ENCODE peak calls at places on chromosomes 3 and 15, in four cellular contexts. One of them, this sample, is unnamed.

GRCh38 chr3:114659109-114660081 is 365.6 kb downstream of the TIGIT start:
- DNase-seq in fibroblast of villous mesenchyme: peak
- DNase-seq in T-helper 2 cell: no peak
- DNase-seq in C1 segment of cervical spinal cord: no peak
- DNase-seq in this sample: no peak

GRCh38 chr3:12990781-12991480 is 82.3 kb downstream of the IQSEC1 start:
- DNase-seq in fibroblast of villous mesenchyme: peak
- DNase-seq in T-helper 2 cell: no peak
- DNase-seq in C1 segment of cervical spinal cord: no peak
- DNase-seq in this sample: no peak

GRCh38 chr3:181974198-181974597 is 262.5 kb downstream of the SOX2 start:
- DNase-seq in fibroblast of villous mesenchyme: no peak
- DNase-seq in T-helper 2 cell: no peak
- DNase-seq in C1 segment of cervical spinal cord: no peak
- DNase-seq in this sample: no peak

GRCh38 chr15:49372366-49372765 is 50.7 kb upstream of the FGF7 start:
- DNase-seq in fibroblast of villous mesenchyme: no peak
- DNase-seq in T-helper 2 cell: no peak
- DNase-seq in C1 segment of cervical spinal cord: no peak
- DNase-seq in this sample: no peak

GRCh38 chr15:74314897-74315438 is 52.5 kb downstream of the CYP11A1 start:
- DNase-seq in fibroblast of villous mesenchyme: no peak
- DNase-seq in T-helper 2 cell: peak
- DNase-seq in C1 segment of cervical spinal cord: no peak
- DNase-seq in this sample: no peak

GRCh38 chr3:13626396-13626795 is 77.5 kb downstream of the FBLN2 start:
- DNase-seq in fibroblast of villous mesenchyme: no peak
- DNase-seq in T-helper 2 cell: no peak
- DNase-seq in C1 segment of cervical spinal cord: no peak
- DNase-seq in this sample: no peak

GRCh38 chr3:4977889-4978258 is 1.4 kb upstream of the BHLHE40 start:
- DNase-seq in fibroblast of villous mesenchyme: no peak
- DNase-seq in T-helper 2 cell: peak
- DNase-seq in C1 segment of cervical spinal cord: no peak
- DNase-seq in this sample: no peak

GRCh38 chr15:58629625-58630024 is 119.9 kb downstream of the ADAM10 start:
- DNase-seq in fibroblast of villous mesenchyme: no peak
- DNase-seq in T-helper 2 cell: no peak
- DNase-seq in C1 segment of cervical spinal cord: no peak
- DNase-seq in this sample: no peak

GRCh38 chr15:67042490-67043181 is 22.8 kb upstream of the SMAD3 start:
- DNase-seq in fibroblast of villous mesenchyme: no peak
- DNase-seq in T-helper 2 cell: peak
- DNase-seq in C1 segment of cervical spinal cord: no peak
- DNase-seq in this sample: peak

GRCh38 chr3:59043391-59043790 is 6.4 kb downstream of the CFAP20DC start:
- DNase-seq in fibroblast of villous mesenchyme: no peak
- DNase-seq in T-helper 2 cell: no peak
- DNase-seq in C1 segment of cervical spinal cord: no peak
- DNase-seq in this sample: no peak

GRCh38 chr3:61236556-61236955 is 14.7 kb downstream of the FHIT start:
- DNase-seq in fibroblast of villous mesenchyme: no peak
- DNase-seq in T-helper 2 cell: no peak
- DNase-seq in C1 segment of cervical spinal cord: no peak
- DNase-seq in this sample: no peak

GRCh38 chr3:105767776-105768175 is 101.0 kb downstream of the CBLB start:
- DNase-seq in fibroblast of villous mesenchyme: no peak
- DNase-seq in T-helper 2 cell: no peak
- DNase-seq in C1 segment of cervical spinal cord: no peak
- DNase-seq in this sample: no peak

GRCh38 chr15:38028869-38029268 is 94.4 kb downstream of the TMCO5A start:
- DNase-seq in fibroblast of villous mesenchyme: peak
- DNase-seq in T-helper 2 cell: no peak
- DNase-seq in C1 segment of cervical spinal cord: no peak
- DNase-seq in this sample: no peak

GRCh38 chr3:172107403-172107802 is 68.0 kb downstream of the FNDC3B start:
- DNase-seq in fibroblast of villous mesenchyme: no peak
- DNase-seq in T-helper 2 cell: peak
- DNase-seq in C1 segment of cervical spinal cord: no peak
- DNase-seq in this sample: no peak

GRCh38 chr3:46923559-46924350 is 46.2 kb downstream of the PTH1R start:
- DNase-seq in fibroblast of villous mesenchyme: peak
- DNase-seq in T-helper 2 cell: peak
- DNase-seq in C1 segment of cervical spinal cord: no peak
- DNase-seq in this sample: no peak

GRCh38 chr3:197224034-197224444 is 74.4 kb downstream of the DLG1 start:
- DNase-seq in fibroblast of villous mesenchyme: peak
- DNase-seq in T-helper 2 cell: peak
- DNase-seq in C1 segment of cervical spinal cord: no peak
- DNase-seq in this sample: no peak

GRCh38 chr15:72136170-72137051 is 18.2 kb downstream of the SENP8 start:
- DNase-seq in fibroblast of villous mesenchyme: no peak
- DNase-seq in T-helper 2 cell: no peak
- DNase-seq in C1 segment of cervical spinal cord: no peak
- DNase-seq in this sample: no peak

GRCh38 chr3:46852839-46853355 is 10.3 kb downstream of the MYL3 start:
- DNase-seq in fibroblast of villous mesenchyme: no peak
- DNase-seq in T-helper 2 cell: no peak
- DNase-seq in C1 segment of cervical spinal cord: no peak
- DNase-seq in this sample: no peak

GRCh38 chr3:9480265-9480664 is 73.4 kb downstream of the LHFPL4 start:
- DNase-seq in fibroblast of villous mesenchyme: no peak
- DNase-seq in T-helper 2 cell: no peak
- DNase-seq in C1 segment of cervical spinal cord: no peak
- DNase-seq in this sample: no peak

GRCh38 chr3:1677576-1678164 is 421.0 kb upstream of the CNTN4 start:
- DNase-seq in fibroblast of villous mesenchyme: no peak
- DNase-seq in T-helper 2 cell: no peak
- DNase-seq in C1 segment of cervical spinal cord: no peak
- DNase-seq in this sample: no peak

GRCh38 chr3:144677118-144677517 is 705.5 kb downstream of the DIPK2A start:
- DNase-seq in fibroblast of villous mesenchyme: no peak
- DNase-seq in T-helper 2 cell: no peak
- DNase-seq in C1 segment of cervical spinal cord: no peak
- DNase-seq in this sample: no peak

GRCh38 chr15:81897011-81897677 is 148.7 kb downstream of the MEX3B start:
- DNase-seq in fibroblast of villous mesenchyme: peak
- DNase-seq in T-helper 2 cell: no peak
- DNase-seq in C1 segment of cervical spinal cord: no peak
- DNase-seq in this sample: no peak

GRCh38 chr3:142273501-142273900 is 48.1 kb upstream of the GK5 start:
- DNase-seq in fibroblast of villous mesenchyme: no peak
- DNase-seq in T-helper 2 cell: no peak
- DNase-seq in C1 segment of cervical spinal cord: no peak
- DNase-seq in this sample: peak

GRCh38 chr3:106006571-106006970 is 137.8 kb upstream of the CBLB start:
- DNase-seq in fibroblast of villous mesenchyme: no peak
- DNase-seq in T-helper 2 cell: no peak
- DNase-seq in C1 segment of cervical spinal cord: no peak
- DNase-seq in this sample: no peak

GRCh38 chr15:85412956-85413854 is 32.8 kb downstream of the AKAP13 start:
- DNase-seq in fibroblast of villous mesenchyme: peak
- DNase-seq in T-helper 2 cell: peak
- DNase-seq in C1 segment of cervical spinal cord: no peak
- DNase-seq in this sample: no peak

GRCh38 chr3:177658354-177658753 is 461.1 kb upstream of the TBL1XR1 start:
- DNase-seq in fibroblast of villous mesenchyme: no peak
- DNase-seq in T-helper 2 cell: no peak
- DNase-seq in C1 segment of cervical spinal cord: no peak
- DNase-seq in this sample: no peak

GRCh38 chr3:11495948-11496557 is 147.7 kb downstream of the VGLL4 start:
- DNase-seq in fibroblast of villous mesenchyme: no peak
- DNase-seq in T-helper 2 cell: no peak
- DNase-seq in C1 segment of cervical spinal cord: no peak
- DNase-seq in this sample: no peak

GRCh38 chr15:70559223-70559823 is 204.0 kb downstream of the UACA start:
- DNase-seq in fibroblast of villous mesenchyme: peak
- DNase-seq in T-helper 2 cell: peak
- DNase-seq in C1 segment of cervical spinal cord: no peak
- DNase-seq in this sample: no peak

GRCh38 chr3:196016485-196016884 is 65.4 kb downstream of the TFRC start:
- DNase-seq in fibroblast of villous mesenchyme: peak
- DNase-seq in T-helper 2 cell: no peak
- DNase-seq in C1 segment of cervical spinal cord: no peak
- DNase-seq in this sample: no peak

GRCh38 chr3:160941885-160942494 is 163.2 kb downstream of the B3GALNT1 start:
- DNase-seq in fibroblast of villous mesenchyme: peak
- DNase-seq in T-helper 2 cell: peak
- DNase-seq in C1 segment of cervical spinal cord: no peak
- DNase-seq in this sample: no peak

GRCh38 chr3:15982667-15983145 is 184.9 kb upstream of the ANKRD28 start:
- DNase-seq in fibroblast of villous mesenchyme: peak
- DNase-seq in T-helper 2 cell: no peak
- DNase-seq in C1 segment of cervical spinal cord: no peak
- DNase-seq in this sample: peak

GRCh38 chr3:13539285-13539625 is 9.7 kb upstream of the FBLN2 start:
- DNase-seq in fibroblast of villous mesenchyme: peak
- DNase-seq in T-helper 2 cell: no peak
- DNase-seq in C1 segment of cervical spinal cord: no peak
- DNase-seq in this sample: no peak